ENCODE peak calls at places on chromosomes 7 and 10, in ten cellular contexts. G is GM12865, N is PC-3, F is cardiac muscle cell, A is mesothelial cell of epicardium, I is gastrocnemius medialis, L is endothelial cell, R is pancreas, H is left lung, U is Panc1. E is an unnamed sample.

GRCh38 chr7:69953319-69954067 is 355.2 kb downstream of the AUTS2 start:
- DNase-seq in R (no peak), G (peak), A (no peak), U (no peak), I (no peak), N (no peak), F (no peak), H (no peak), L (no peak), E (no peak)

GRCh38 chr7:149500910-149501309 is 3.3 kb upstream of the ZNF746 start:
- DNase-seq in R (no peak), H (no peak), L (no peak), U (no peak), F (no peak), A (no peak), N (no peak), I (no peak), G (no peak), E (no peak)

GRCh38 chr7:107090452-107090851 is 45.9 kb downstream of the PRKAR2B start:
- DNase-seq in N (no peak), L (no peak), U (no peak), F (no peak), H (no peak), R (no peak), G (no peak), I (no peak), A (no peak), E (no peak)

GRCh38 chr7:140696679-140697446 is at the start of gene NDUFB2:
- DNase-seq in G (peak), H (peak), U (peak), F (peak), N (peak), I (peak), R (peak), A (peak), L (peak), E (peak)

GRCh38 chr7:81882086-81882485 is 112.2 kb upstream of the HGF start:
- DNase-seq in U (no peak), N (no peak), L (no peak), R (no peak), H (no peak), F (no peak), A (no peak), G (no peak), I (no peak), E (no peak)

GRCh38 chr7:142098004-142098403 is 13.5 kb upstream of the MGAM2 start:
- DNase-seq in L (no peak), G (no peak), U (no peak), H (no peak), F (no peak), R (no peak), A (no peak), I (no peak), N (no peak), E (no peak)

GRCh38 chr7:71637578-71637977 is 505.6 kb downstream of the GALNT17 start:
- DNase-seq in U (no peak), H (no peak), A (no peak), L (no peak), R (no peak), F (no peak), I (no peak), G (no peak), N (no peak), E (no peak)

GRCh38 chr7:150375662-150376521 is 3.2 kb upstream of the ZNF775 start:
- DNase-seq in H (no peak), N (no peak), F (no peak), I (no peak), G (peak), U (no peak), A (no peak), R (no peak), L (no peak), E (no peak)

GRCh38 chr7:157271991-157272324 is 64.8 kb upstream of the DNAJB6 start:
- DNase-seq in G (no peak), L (no peak), U (no peak), A (no peak), F (no peak), R (peak), I (peak), H (peak), N (peak), E (no peak)

GRCh38 chr10:130744631-130745030 is 566.9 kb downstream of the TCERG1L start:
- DNase-seq in N (no peak), G (no peak), R (no peak), A (no peak), H (no peak), I (no peak), F (no peak), L (no peak), U (no peak), E (no peak)

GRCh38 chr10:126253613-126254002 is 134.7 kb downstream of the ADAM12 start:
- DNase-seq in G (no peak), R (no peak), U (no peak), N (peak), F (no peak), H (no peak), L (no peak), A (no peak), I (no peak), E (no peak)

GRCh38 chr10:17381502-17382142 is 72.8 kb downstream of the ST8SIA6 start:
- DNase-seq in A (no peak), U (no peak), F (no peak), N (no peak), G (no peak), H (no peak), I (no peak), R (no peak), L (no peak), E (no peak)

GRCh38 chr10:109324721-109325120 is 598.6 kb downstream of the XPNPEP1 start:
- DNase-seq in L (no peak), N (no peak), G (no peak), H (no peak), R (no peak), F (no peak), A (no peak), I (no peak), U (no peak), E (no peak)

GRCh38 chr10:71040326-71040725 is 152.0 kb upstream of the PCBD1 start:
- DNase-seq in H (no peak), U (no peak), G (no peak), N (peak), I (no peak), A (no peak), R (no peak), L (no peak), F (no peak), E (no peak)

GRCh38 chr7:523436-524336 is 4.0 kb upstream of the PDGFA start:
- DNase-seq in I (no peak), A (no peak), L (no peak), U (no peak), G (no peak), R (peak), H (peak), N (no peak), F (no peak), E (no peak)

GRCh38 chr7:44852590-44852989 is 4.7 kb upstream of the H2AZ2 start:
- DNase-seq in U (no peak), N (no peak), G (no peak), H (no peak), R (no peak), I (no peak), F (no peak), L (no peak), A (no peak), E (no peak)

GRCh38 chr10:128914681-128915080 is 552.4 kb upstream of the MGMT start:
- DNase-seq in H (no peak), G (no peak), R (no peak), F (no peak), U (no peak), A (no peak), I (peak), L (no peak), N (no peak), E (no peak)

GRCh38 chr7:157841757-157842390 is 505.1 kb downstream of the DNAJB6 start:
- DNase-seq in L (no peak), G (no peak), N (no peak), A (no peak), H (peak), R (no peak), F (no peak), I (no peak), U (no peak), E (no peak)

GRCh38 chr7:18450021-18450420 is 45.5 kb upstream of the HDAC9 start:
- DNase-seq in R (no peak), U (no peak), H (no peak), F (no peak), A (no peak), L (no peak), N (no peak), I (no peak), G (no peak), E (no peak)

GRCh38 chr7:64099656-64100531 is 54.7 kb downstream of the ZNF727 start:
- DNase-seq in U (no peak), G (no peak), N (no peak), L (no peak), I (no peak), A (no peak), F (no peak), R (no peak), H (no peak), E (no peak)

GRCh38 chr7:1741246-1741645 is 71.2 kb downstream of the ELFN1 start:
- DNase-seq in A (no peak), U (no peak), I (no peak), G (no peak), L (no peak), H (no peak), N (no peak), F (no peak), R (peak), E (no peak)

GRCh38 chr7:128347573-128348147 is 4.0 kb upstream of the RBM28 start:
- DNase-seq in L (peak), U (no peak), H (no peak), F (peak), R (no peak), G (peak), N (peak), I (no peak), A (no peak), E (no peak)

GRCh38 chr10:67492317-67493019 is 203.5 kb downstream of the CTNNA3 start:
- DNase-seq in G (no peak), H (no peak), A (no peak), N (peak), U (no peak), L (no peak), I (no peak), F (no peak), R (no peak), E (no peak)

GRCh38 chr7:176786-177185 is 15.6 kb upstream of the FAM20C start:
- DNase-seq in G (no peak), U (no peak), A (no peak), R (no peak), I (no peak), H (no peak), F (no peak), N (no peak), L (no peak), E (no peak)

GRCh38 chr10:97407211-97407951 is 6.2 kb upstream of the RRP12 start:
- DNase-seq in U (peak), G (peak), I (no peak), A (no peak), F (peak), R (no peak), N (peak), L (peak), H (peak), E (no peak)

GRCh38 chr7:149573519-149573918 is 75.9 kb upstream of the ZNF746 start:
- DNase-seq in A (no peak), R (no peak), L (no peak), G (no peak), I (no peak), U (no peak), H (no peak), N (no peak), F (no peak), E (no peak)

GRCh38 chr10:77919713-77920108 is 6.8 kb downstream of the DLG5 start:
- DNase-seq in U (no peak), H (no peak), G (no peak), N (peak), I (no peak), R (no peak), F (no peak), L (no peak), A (no peak), E (no peak)

GRCh38 chr7:103704701-103705100 is 258.7 kb upstream of the SLC26A5 start:
- DNase-seq in N (no peak), I (peak), L (no peak), U (no peak), G (no peak), F (no peak), R (no peak), H (no peak), A (no peak), E (no peak)

GRCh38 chr10:78457804-78458483 is 424.3 kb downstream of the RPS24 start:
- DNase-seq in N (peak), H (no peak), R (no peak), U (no peak), A (no peak), I (no peak), G (no peak), F (no peak), L (no peak), E (peak)

GRCh38 chr7:67842571-67842970 is 845.9 kb downstream of the TYW1 start:
- DNase-seq in N (no peak), R (no peak), F (no peak), G (no peak), L (no peak), I (no peak), A (no peak), H (no peak), U (no peak), E (no peak)

GRCh38 chr7:45076946-45077345 is 11.8 kb downstream of the NACAD start:
- DNase-seq in F (no peak), N (no peak), L (no peak), G (no peak), I (no peak), H (no peak), U (no peak), A (no peak), R (no peak), E (no peak)

GRCh38 chr7:118312051-118312450 is 87.5 kb downstream of the ANKRD7 start:
- DNase-seq in R (no peak), N (no peak), F (no peak), I (no peak), G (peak), U (no peak), L (no peak), A (no peak), H (no peak), E (no peak)
- TF ChIP-seq CTCF in R (no peak), N (no peak), F (no peak), I (no peak), G (no peak), U (no peak), L (no peak), A (no peak), H (no peak), E (no peak)

GRCh38 chr10:132540456-132540855 is 2.9 kb downstream of the INPP5A start:
- DNase-seq in I (no peak), L (no peak), G (no peak), H (no peak), A (peak), F (no peak), R (peak), N (peak), U (no peak), E (peak)
- TF ChIP-seq CTCF in I (no peak), L (no peak), G (no peak), H (no peak), A (no peak), F (peak), R (no peak), N (peak), U (no peak), E (no peak)

GRCh38 chr7:6505685-6506559 is 45.3 kb downstream of the GRID2IP start:
- DNase-seq in I (no peak), R (no peak), F (no peak), U (no peak), G (no peak), L (no peak), A (no peak), N (no peak), H (peak), E (no peak)
- TF ChIP-seq CTCF in I (no peak), R (no peak), F (no peak), U (no peak), G (no peak), L (no peak), A (no peak), N (no peak), H (no peak), E (no peak)

GRCh38 chr10:22010973-22011408 is 7.5 kb upstream of the DNAJC1 start:
- DNase-seq in U (no peak), F (peak), N (peak), G (peak), A (no peak), R (no peak), H (no peak), L (no peak), I (no peak), E (no peak)
- TF ChIP-seq CTCF in U (no peak), F (peak), N (peak), G (peak), A (peak), R (peak), H (peak), L (peak), I (no peak), E (peak)

DNA sequence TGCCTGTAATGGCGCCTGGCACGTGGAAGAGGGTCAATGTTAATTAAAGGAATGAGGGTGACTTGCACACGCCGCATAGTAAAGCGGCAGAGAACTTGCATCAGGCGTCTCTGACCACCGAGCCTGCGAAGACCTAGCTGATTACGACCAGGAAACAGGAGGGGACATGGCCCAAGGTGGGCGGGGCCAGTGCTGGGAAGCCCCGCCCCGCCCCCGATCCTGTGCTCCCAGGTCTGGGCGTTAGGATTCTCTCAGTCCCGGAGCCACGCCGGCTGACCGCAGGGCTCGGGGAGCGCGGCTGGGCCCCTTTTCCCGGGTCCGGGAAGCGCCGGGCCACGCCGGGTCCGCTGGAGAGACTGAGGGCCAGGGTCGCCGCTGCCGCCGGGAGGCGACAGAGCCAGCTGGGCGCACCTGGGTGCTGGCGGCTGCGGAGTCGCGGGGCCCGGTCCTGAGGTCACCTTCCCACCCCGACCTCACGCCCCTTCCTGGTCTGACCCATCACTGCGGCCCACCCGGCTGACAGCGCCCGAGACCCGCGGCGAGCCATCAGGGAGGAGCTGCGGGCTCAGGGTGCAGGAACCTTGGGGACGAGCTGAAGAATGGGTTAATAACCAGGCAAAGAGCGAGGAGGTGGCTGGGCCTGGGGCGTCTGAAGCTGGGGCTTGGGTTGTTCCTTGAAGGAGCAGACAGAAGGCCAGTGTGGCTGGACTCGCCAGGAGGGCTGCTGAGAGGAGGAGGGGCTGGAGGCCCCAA is 23.0 kb upstream of the GRID1 start:
- DNase-seq in F (peak), N (no peak), I (no peak), L (peak), H (peak), U (no peak), R (peak), A (no peak), G (peak), E (no peak)
- TF ChIP-seq CTCF in F (no peak), N (no peak), I (no peak), L (no peak), H (no peak), U (no peak), R (no peak), A (no peak), G (peak), E (no peak)